ENCODE peak calls at places on chromosomes 3 and 15, in ten cellular contexts. S is amygdala; W is cardiac fibroblast; B is AG10803; C is hypothalamus; Z is NCI-H2081; X is HS-5; E is left cardiac atrium; H is fibroblast of the conjunctiva; T is Jurkat, Clone E6-1. J is an unnamed sample.

GRCh38 chr3:63519426-63519825 is 133.0 kb upstream of the SNTN start:
- DNase-seq in S (no peak), W (no peak), B (peak), C (no peak), Z (no peak), X (peak), E (no peak), H (no peak), T (no peak), J (no peak)

GRCh38 chr3:115989927-115990326 is 366.6 kb downstream of the GAP43 start:
- DNase-seq in S (no peak), W (no peak), B (peak), C (no peak), Z (no peak), X (peak), E (no peak), H (no peak), T (no peak), J (no peak)

GRCh38 chr3:133821767-133822638 is 16.4 kb downstream of the SRPRB start:
- DNase-seq in S (no peak), W (peak), B (peak), C (peak), Z (peak), X (peak), E (peak), H (peak), T (no peak), J (no peak)

GRCh38 chr15:70788114-70789049 is 25.0 kb upstream of the UACA start:
- DNase-seq in S (no peak), W (peak), B (peak), C (no peak), Z (no peak), X (peak), E (no peak), H (no peak), T (no peak), J (no peak)

GRCh38 chr15:100193277-100193860 is 148.4 kb downstream of the ADAMTS17 start:
- DNase-seq in S (no peak), W (no peak), B (no peak), C (no peak), Z (no peak), X (no peak), E (no peak), H (no peak), T (no peak), J (no peak)

GRCh38 chr3:11556851-11557644 is 86.7 kb downstream of the VGLL4 start:
- DNase-seq in S (no peak), W (peak), B (peak), C (no peak), Z (no peak), X (no peak), E (peak), H (peak), T (no peak), J (no peak)

GRCh38 chr3:197137741-197138140 is 108.1 kb upstream of the MELTF start:
- DNase-seq in S (no peak), W (no peak), B (no peak), C (no peak), Z (no peak), X (no peak), E (peak), H (no peak), T (no peak), J (no peak)

GRCh38 chr15:87219650-87220615 is 1036.6 kb downstream of the NTRK3 start:
- DNase-seq in S (no peak), W (no peak), B (peak), C (no peak), Z (no peak), X (peak), E (no peak), H (no peak), T (peak), J (no peak)

GRCh38 chr3:14774431-14774830 is 44.3 kb upstream of the FGD5 start:
- DNase-seq in S (no peak), W (no peak), B (no peak), C (no peak), Z (no peak), X (no peak), E (no peak), H (no peak), T (no peak), J (no peak)

GRCh38 chr3:104198136-104198535 is 1168.6 kb upstream of the ALCAM start:
- DNase-seq in S (no peak), W (no peak), B (peak), C (no peak), Z (no peak), X (no peak), E (no peak), H (no peak), T (no peak), J (no peak)

GRCh38 chr15:66617137-66618090 is 51.6 kb upstream of the LCTL start:
- DNase-seq in S (no peak), W (peak), B (peak), C (peak), Z (no peak), X (no peak), E (peak), H (peak), T (no peak), J (no peak)

GRCh38 chr3:182644013-182644412 is 149.3 kb upstream of the ATP11B start:
- DNase-seq in S (no peak), W (no peak), B (no peak), C (no peak), Z (no peak), X (no peak), E (no peak), H (no peak), T (no peak), J (no peak)

GRCh38 chr3:132773071-132773619 is 50.9 kb upstream of the NPHP3 start:
- DNase-seq in S (no peak), W (no peak), B (no peak), C (no peak), Z (no peak), X (no peak), E (no peak), H (no peak), T (no peak), J (peak)

GRCh38 chr3:189985938-189986337 is 134.8 kb downstream of the P3H2 start:
- DNase-seq in S (no peak), W (no peak), B (no peak), C (no peak), Z (no peak), X (no peak), E (no peak), H (no peak), T (no peak), J (no peak)

GRCh38 chr3:55558316-55558715 is 71.2 kb upstream of the WNT5A start:
- DNase-seq in S (no peak), W (no peak), B (peak), C (no peak), Z (no peak), X (peak), E (no peak), H (no peak), T (no peak), J (no peak)

GRCh38 chr15:68114356-68114755 is 60.2 kb downstream of the PIAS1 start:
- DNase-seq in S (no peak), W (peak), B (peak), C (no peak), Z (no peak), X (no peak), E (no peak), H (no peak), T (peak), J (peak)

J was measured in CD4-positive, CD25-positive, alpha-beta regulatory T cell.